ENCODE peak calls at places on chromosomes 11 and 22, in seven cellular contexts. One of them, this sample, is unnamed.
A peak's percentile ranks its signal among the peaks of the same experiment; 100 is the strongest.

GRCh38 chr11:121153472-121153871 is 52.4 kb downstream of the TECTA start:
- DNase-seq in GM10248: no peak
- DNase-seq in naive thymus-derived CD4-positive, alpha-beta T cell: no peak
- DNase-seq in fibroblast of the aortic adventitia: no peak
- DNase-seq in nephron progenitor cell: no peak
- DNase-seq in amniotic epithelial cell: no peak
- DNase-seq in astrocyte of the cerebellum: no peak
- DNase-seq in this sample: peak; percentile 53

GRCh38 chr11:94604496-94604895 is 37.3 kb downstream of the PIWIL4 start:
- DNase-seq in GM10248: no peak
- DNase-seq in naive thymus-derived CD4-positive, alpha-beta T cell: no peak
- DNase-seq in fibroblast of the aortic adventitia: peak; percentile 17
- DNase-seq in nephron progenitor cell: no peak
- DNase-seq in amniotic epithelial cell: no peak
- DNase-seq in astrocyte of the cerebellum: no peak
- DNase-seq in this sample: no peak

GRCh38 chr11:44372989-44373388 is 63.0 kb upstream of the ALX4 start:
- DNase-seq in GM10248: no peak
- DNase-seq in naive thymus-derived CD4-positive, alpha-beta T cell: no peak
- DNase-seq in fibroblast of the aortic adventitia: no peak
- DNase-seq in nephron progenitor cell: no peak
- DNase-seq in amniotic epithelial cell: no peak
- DNase-seq in astrocyte of the cerebellum: no peak
- DNase-seq in this sample: peak; percentile 62

GRCh38 chr11:73384871-73385692 is 8.9 kb downstream of the RELT start:
- DNase-seq in GM10248: peak; percentile 83
- DNase-seq in naive thymus-derived CD4-positive, alpha-beta T cell: no peak
- DNase-seq in fibroblast of the aortic adventitia: no peak
- DNase-seq in nephron progenitor cell: no peak
- DNase-seq in amniotic epithelial cell: peak; percentile 31
- DNase-seq in astrocyte of the cerebellum: no peak
- DNase-seq in this sample: no peak

GRCh38 chr11:129625930-129626329 is 189.7 kb upstream of the TMEM45B start:
- DNase-seq in GM10248: no peak
- DNase-seq in naive thymus-derived CD4-positive, alpha-beta T cell: no peak
- DNase-seq in fibroblast of the aortic adventitia: no peak
- DNase-seq in nephron progenitor cell: no peak
- DNase-seq in amniotic epithelial cell: no peak
- DNase-seq in astrocyte of the cerebellum: no peak
- DNase-seq in this sample: no peak

GRCh38 chr11:121334973-121335711 is 42.6 kb downstream of the SC5D start:
- DNase-seq in GM10248: no peak
- DNase-seq in naive thymus-derived CD4-positive, alpha-beta T cell: no peak
- DNase-seq in fibroblast of the aortic adventitia: no peak
- DNase-seq in nephron progenitor cell: no peak
- DNase-seq in amniotic epithelial cell: no peak
- DNase-seq in astrocyte of the cerebellum: no peak
- DNase-seq in this sample: no peak

GRCh38 chr22:44702479-44703219 is 645 bp downstream of the PRR5 start:
- DNase-seq in GM10248: no peak
- DNase-seq in naive thymus-derived CD4-positive, alpha-beta T cell: peak; percentile 52
- DNase-seq in fibroblast of the aortic adventitia: no peak
- DNase-seq in nephron progenitor cell: peak; percentile 50
- DNase-seq in amniotic epithelial cell: no peak
- DNase-seq in astrocyte of the cerebellum: no peak
- DNase-seq in this sample: peak; percentile 71

GRCh38 chr11:17386331-17387084 is 2.0 kb downstream of the KCNJ11 start:
- DNase-seq in GM10248: peak; percentile 69
- DNase-seq in naive thymus-derived CD4-positive, alpha-beta T cell: peak; percentile 52
- DNase-seq in fibroblast of the aortic adventitia: peak; percentile 46
- DNase-seq in nephron progenitor cell: peak; percentile 70
- DNase-seq in amniotic epithelial cell: peak; percentile 31
- DNase-seq in astrocyte of the cerebellum: no peak
- DNase-seq in this sample: peak; percentile 57

GRCh38 chr22:35541254-35541748 is 670 bp downstream of the RASD2 start:
- DNase-seq in GM10248: no peak
- DNase-seq in naive thymus-derived CD4-positive, alpha-beta T cell: no peak
- DNase-seq in fibroblast of the aortic adventitia: no peak
- DNase-seq in nephron progenitor cell: peak; percentile 60
- DNase-seq in amniotic epithelial cell: no peak
- DNase-seq in astrocyte of the cerebellum: no peak
- DNase-seq in this sample: peak; percentile 50

GRCh38 chr11:44248109-44248508 is 61.8 kb downstream of the ALX4 start:
- DNase-seq in GM10248: no peak
- DNase-seq in naive thymus-derived CD4-positive, alpha-beta T cell: no peak
- DNase-seq in fibroblast of the aortic adventitia: peak; percentile 78
- DNase-seq in nephron progenitor cell: no peak
- DNase-seq in amniotic epithelial cell: no peak
- DNase-seq in astrocyte of the cerebellum: peak; percentile 67
- DNase-seq in this sample: no peak

GRCh38 chr11:22276535-22276934 is 61.6 kb upstream of the SLC17A6 start:
- DNase-seq in GM10248: no peak
- DNase-seq in naive thymus-derived CD4-positive, alpha-beta T cell: no peak
- DNase-seq in fibroblast of the aortic adventitia: no peak
- DNase-seq in nephron progenitor cell: no peak
- DNase-seq in amniotic epithelial cell: no peak
- DNase-seq in astrocyte of the cerebellum: no peak
- DNase-seq in this sample: no peak

This sample was measured in iPS-NIHi11.